ENCODE peak calls at places on chromosomes 13 and 19, in four cellular contexts. A is HAP-1; L is LNCaP clone FGC; N is stimulated activated CD4-positive, alpha-beta T cell treated with anti-CD3 and anti-CD28 coated beads, Interleukin-1b, Interleukin-23, amount 100 ng/mL, for 24 hours. Q is an unnamed sample.

GRCh38 chr19:7665076-7665475 is 3.8 kb upstream of the RETN start:
- DNase-seq in A (no peak), L (peak; percentile 81), N (no peak), Q (no peak)

GRCh38 chr19:50460161-50460765 is 16.0 kb upstream of the EMC10 start:
- DNase-seq in A (no peak), L (no peak), N (no peak), Q (peak; percentile 94)

GRCh38 chr19:14410054-14410774 is 8.9 kb downstream of the DDX39A start:
- DNase-seq in A (no peak), L (no peak), N (no peak), Q (no peak)

GRCh38 chr13:45143346-45143751 is 23.0 kb downstream of the GTF2F2 start:
- DNase-seq in A (peak; percentile 12), L (no peak), N (no peak), Q (no peak)

GRCh38 chr19:51564791-51565190 is 6.3 kb upstream of the ZNF175 start:
- DNase-seq in A (no peak), L (no peak), N (no peak), Q (no peak)

GRCh38 chr19:2487780-2488330 is 11.9 kb downstream of the GADD45B start:
- DNase-seq in A (no peak), L (no peak), N (no peak), Q (no peak)

GRCh38 chr19:4503224-4504170 is 14.8 kb downstream of the PLIN4 start:
- DNase-seq in A (no peak), L (no peak), N (no peak), Q (no peak)

GRCh38 chr19:56681702-56682101 is 10.1 kb upstream of the ZNF835 start:
- DNase-seq in A (no peak), L (no peak), N (no peak), Q (no peak)

GRCh38 chr13:83935566-83935965 is 53.3 kb upstream of the SLITRK1 start:
- DNase-seq in A (no peak), L (no peak), N (no peak), Q (no peak)

GRCh38 chr19:46787331-46788100 is 878 bp downstream of the SLC1A5 start:
- DNase-seq in A (peak; percentile 59), L (no peak), N (no peak), Q (peak; percentile 59)

GRCh38 chr13:40440990-40441820 is 225.2 kb downstream of the FOXO1 start:
- DNase-seq in A (no peak), L (peak; percentile 75), N (no peak), Q (no peak)

GRCh38 chr13:104021806-104022397 is 955.7 kb upstream of the SLC10A2 start:
- DNase-seq in A (no peak), L (no peak), N (no peak), Q (no peak)

GRCh38 chr19:55206664-55207500 is 2.4 kb downstream of the PTPRH start:
- DNase-seq in A (peak; percentile 19), L (no peak), N (peak; percentile 44), Q (peak; percentile 84)

GRCh38 chr13:26425439-26426358 is 131.8 kb upstream of the WASF3 start:
- DNase-seq in A (no peak), L (peak; percentile 33), N (no peak), Q (no peak)

Q was measured in ACHN.